ENCODE peak calls at places on chromosomes 2 and 18, in six cellular contexts. One of them, this sample, is unnamed.

GRCh38 chr2:194867328-194867727 is 789.7 kb upstream of the SLC39A10 start:
- DNase-seq in GM23338: peak; percentile 47
- DNase-seq in PC-3: peak; percentile 44
- DNase-seq in CD8-positive, alpha-beta T cell: no peak
- DNase-seq in IMR-90: no peak
- DNase-seq in neural progenitor cell: no peak
- DNase-seq in this sample: no peak

GRCh38 chr18:36519358-36519757 is 221.8 kb downstream of the FHOD3 start:
- DNase-seq in GM23338: no peak
- DNase-seq in PC-3: peak; percentile 7
- DNase-seq in CD8-positive, alpha-beta T cell: no peak
- DNase-seq in IMR-90: peak; percentile 52
- DNase-seq in neural progenitor cell: no peak
- DNase-seq in this sample: no peak

GRCh38 chr2:8612734-8613179 is 69.1 kb upstream of the ID2 start:
- DNase-seq in GM23338: no peak
- DNase-seq in PC-3: no peak
- DNase-seq in CD8-positive, alpha-beta T cell: no peak
- DNase-seq in IMR-90: no peak
- DNase-seq in neural progenitor cell: no peak
- DNase-seq in this sample: no peak

GRCh38 chr2:96408631-96409542 is 73.3 kb downstream of the NCAPH start:
- DNase-seq in GM23338: no peak
- DNase-seq in PC-3: peak; percentile 53
- DNase-seq in CD8-positive, alpha-beta T cell: no peak
- DNase-seq in IMR-90: peak; percentile 38
- DNase-seq in neural progenitor cell: peak; percentile 51
- DNase-seq in this sample: no peak

GRCh38 chr2:44719564-44719963 is 221.9 kb upstream of the SIX3 start:
- DNase-seq in GM23338: no peak
- DNase-seq in PC-3: no peak
- DNase-seq in CD8-positive, alpha-beta T cell: no peak
- DNase-seq in IMR-90: no peak
- DNase-seq in neural progenitor cell: no peak
- DNase-seq in this sample: no peak

GRCh38 chr2:19859565-19859964 is 42.2 kb downstream of the TTC32 start:
- DNase-seq in GM23338: no peak
- DNase-seq in PC-3: no peak
- DNase-seq in CD8-positive, alpha-beta T cell: no peak
- DNase-seq in IMR-90: peak; percentile 93
- DNase-seq in neural progenitor cell: no peak
- DNase-seq in this sample: no peak

GRCh38 chr2:190561091-190561490 is 26.6 kb upstream of the NEMP2 start:
- DNase-seq in GM23338: no peak
- DNase-seq in PC-3: no peak
- DNase-seq in CD8-positive, alpha-beta T cell: no peak
- DNase-seq in IMR-90: no peak
- DNase-seq in neural progenitor cell: no peak
- DNase-seq in this sample: no peak

GRCh38 chr2:137961602-137962001 is 2.7 kb upstream of the HNMT start:
- DNase-seq in GM23338: no peak
- DNase-seq in PC-3: no peak
- DNase-seq in CD8-positive, alpha-beta T cell: no peak
- DNase-seq in IMR-90: no peak
- DNase-seq in neural progenitor cell: no peak
- DNase-seq in this sample: no peak

GRCh38 chr2:186540971-186541370 is 48.9 kb upstream of the ITGAV start:
- DNase-seq in GM23338: no peak
- DNase-seq in PC-3: no peak
- DNase-seq in CD8-positive, alpha-beta T cell: no peak
- DNase-seq in IMR-90: peak; percentile 49
- DNase-seq in neural progenitor cell: peak; percentile 11
- DNase-seq in this sample: no peak

GRCh38 chr2:127968610-127969339 is 59.1 kb downstream of the SAP130 start:
- DNase-seq in GM23338: no peak
- DNase-seq in PC-3: no peak
- DNase-seq in CD8-positive, alpha-beta T cell: no peak
- DNase-seq in IMR-90: no peak
- DNase-seq in neural progenitor cell: no peak
- DNase-seq in this sample: no peak

GRCh38 chr18:59419386-59419785 is 60.3 kb upstream of the LMAN1 start:
- DNase-seq in GM23338: no peak
- DNase-seq in PC-3: no peak
- DNase-seq in CD8-positive, alpha-beta T cell: no peak
- DNase-seq in IMR-90: peak; percentile 71
- DNase-seq in neural progenitor cell: no peak
- DNase-seq in this sample: no peak

GRCh38 chr2:188598551-188598950 is 306.9 kb downstream of the GULP1 start:
- DNase-seq in GM23338: no peak
- DNase-seq in PC-3: no peak
- DNase-seq in CD8-positive, alpha-beta T cell: no peak
- DNase-seq in IMR-90: no peak
- DNase-seq in neural progenitor cell: no peak
- DNase-seq in this sample: no peak

DNA sequence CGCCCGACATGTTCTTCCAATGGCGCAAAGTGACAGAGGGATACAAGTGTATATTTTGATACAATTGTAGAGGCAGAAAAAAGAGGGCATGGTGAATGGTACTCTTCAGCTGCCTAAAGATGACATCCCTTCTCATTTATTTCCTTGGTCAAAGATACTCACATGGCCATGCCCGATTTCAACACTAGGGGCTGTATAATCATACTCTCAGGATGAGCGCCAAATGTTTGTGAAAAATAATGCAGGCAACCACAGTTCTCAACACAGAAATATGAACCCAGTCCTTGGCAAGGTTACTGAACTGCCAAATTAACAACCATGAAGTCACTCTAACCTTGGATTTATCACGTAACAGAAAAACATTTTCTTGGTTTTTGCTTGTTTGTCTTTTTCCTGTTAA is 204.4 kb downstream of the CCDC102B start:
- DNase-seq in GM23338: peak; percentile 64
- DNase-seq in PC-3: no peak
- DNase-seq in CD8-positive, alpha-beta T cell: no peak
- DNase-seq in IMR-90: no peak
- DNase-seq in neural progenitor cell: peak; percentile 18
- DNase-seq in this sample: no peak
- TF ChIP-seq CTCF in GM23338: peak; percentile 58
- TF ChIP-seq CTCF in PC-3: peak; percentile 31
- TF ChIP-seq CTCF in CD8-positive, alpha-beta T cell: no peak
- TF ChIP-seq CTCF in IMR-90: no peak
- TF ChIP-seq CTCF in neural progenitor cell: peak; percentile 46
- TF ChIP-seq CTCF in this sample: no peak

GRCh38 chr2:156435392-156435724 is 821 bp upstream of the GPD2 start:
- DNase-seq in GM23338: no peak
- DNase-seq in PC-3: no peak
- DNase-seq in CD8-positive, alpha-beta T cell: no peak
- DNase-seq in IMR-90: no peak
- DNase-seq in neural progenitor cell: no peak
- DNase-seq in this sample: no peak
- H3K4me1 ChIP-seq in GM23338: peaks cover 21% of the 10 kb centered on the region
- H3K4me1 ChIP-seq in PC-3: peaks cover 54% of the 10 kb centered on the region
- H3K4me1 ChIP-seq in CD8-positive, alpha-beta T cell: peaks cover 21% of the 10 kb centered on the region
- H3K4me1 ChIP-seq in IMR-90: peaks cover 22% of the 10 kb centered on the region
- H3K4me1 ChIP-seq in neural progenitor cell: peaks cover 28% of the 10 kb centered on the region
- H3K4me1 ChIP-seq in this sample: peaks cover 60% of the 10 kb centered on the region

GRCh38 chr2:171146633-171147032 is 14.1 kb downstream of the TLK1 start:
- DNase-seq in GM23338: no peak
- DNase-seq in PC-3: peak; percentile 10
- DNase-seq in CD8-positive, alpha-beta T cell: no peak
- DNase-seq in IMR-90: no peak
- DNase-seq in neural progenitor cell: no peak
- DNase-seq in this sample: no peak
- TF ChIP-seq CTCF in GM23338: no peak
- TF ChIP-seq CTCF in PC-3: no peak
- TF ChIP-seq CTCF in CD8-positive, alpha-beta T cell: no peak
- TF ChIP-seq CTCF in IMR-90: no peak
- TF ChIP-seq CTCF in neural progenitor cell: no peak
- TF ChIP-seq CTCF in this sample: no peak

DNA sequence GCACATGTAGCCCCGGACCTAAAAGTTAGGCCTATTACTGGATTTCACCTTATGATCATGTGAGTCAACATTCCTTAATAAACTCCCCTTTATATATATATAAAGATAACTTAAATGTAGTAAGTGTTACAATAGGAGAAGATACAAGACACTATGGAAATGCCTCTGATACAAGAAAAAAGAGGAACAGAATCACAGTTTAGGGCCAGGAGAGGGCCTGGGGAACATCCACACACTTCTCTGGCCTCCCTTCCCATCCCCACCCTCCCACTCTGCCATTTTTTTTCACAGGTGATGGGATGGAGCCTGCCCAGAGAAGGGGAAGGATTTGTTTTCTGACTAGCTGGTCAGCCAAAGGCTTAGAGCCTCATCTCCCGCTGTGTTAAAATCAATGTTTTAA is 6.4 kb downstream of the CDC42EP3 start:
- DNase-seq in GM23338: no peak
- DNase-seq in PC-3: no peak
- DNase-seq in CD8-positive, alpha-beta T cell: no peak
- DNase-seq in IMR-90: no peak
- DNase-seq in neural progenitor cell: no peak
- DNase-seq in this sample: no peak
- H3K4me1 ChIP-seq in GM23338: peaks cover 60% of the 10 kb centered on the region
- H3K4me1 ChIP-seq in PC-3: peaks cover 14% of the 10 kb centered on the region
- H3K4me1 ChIP-seq in CD8-positive, alpha-beta T cell: peaks cover 67% of the 10 kb centered on the region
- H3K4me1 ChIP-seq in IMR-90: peaks cover 34% of the 10 kb centered on the region
- H3K4me1 ChIP-seq in neural progenitor cell: peaks cover 22% of the 10 kb centered on the region
- H3K4me1 ChIP-seq in this sample: peaks cover 49% of the 10 kb centered on the region

GRCh38 chr18:10015941-10016819 is 102.4 kb downstream of the VAPA start:
- DNase-seq in GM23338: peak; percentile 21
- DNase-seq in PC-3: peak; percentile 63
- DNase-seq in CD8-positive, alpha-beta T cell: no peak
- DNase-seq in IMR-90: peak; percentile 96
- DNase-seq in neural progenitor cell: no peak
- DNase-seq in this sample: no peak
- TF ChIP-seq CTCF in GM23338: peak; percentile 53
- TF ChIP-seq CTCF in PC-3: peak; percentile 44
- TF ChIP-seq CTCF in CD8-positive, alpha-beta T cell: no peak
- TF ChIP-seq CTCF in IMR-90: peak; percentile 64
- TF ChIP-seq CTCF in neural progenitor cell: no peak
- TF ChIP-seq CTCF in this sample: peak; percentile 26

DNA sequence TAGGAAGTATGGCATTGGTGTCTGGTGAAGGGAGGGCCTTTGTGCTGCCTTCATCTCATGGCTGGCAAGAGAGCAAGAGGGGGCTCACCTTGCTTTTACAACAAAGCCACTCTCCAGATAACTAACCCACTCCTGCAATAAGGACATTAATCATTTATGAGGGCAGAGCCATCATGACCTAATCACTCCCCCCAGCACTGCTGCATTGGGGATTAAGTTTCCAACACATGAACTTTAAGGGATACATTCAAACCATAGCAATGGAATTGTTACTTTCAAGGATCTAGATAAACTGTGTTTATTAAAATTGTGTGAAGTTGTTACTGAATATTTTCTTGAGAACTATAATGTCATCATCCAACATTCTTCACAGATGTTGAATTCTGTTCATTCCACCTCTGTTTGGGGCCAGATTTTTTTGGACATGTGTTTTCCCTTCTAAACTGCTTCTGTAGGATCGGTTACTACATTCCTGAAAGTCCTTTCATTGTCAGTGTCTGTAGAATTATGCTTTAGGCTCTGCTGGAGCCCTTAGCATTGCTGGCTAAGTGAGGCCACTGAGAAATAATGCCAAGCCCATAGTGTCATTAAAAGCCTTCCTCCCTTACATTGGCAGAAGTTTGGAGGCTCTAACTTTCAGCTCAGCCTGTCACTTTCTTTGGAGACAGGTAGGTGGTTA is 50.4 kb downstream of the SPATS2L start:
- DNase-seq in GM23338: peak; percentile 55
- DNase-seq in PC-3: no peak
- DNase-seq in CD8-positive, alpha-beta T cell: no peak
- DNase-seq in IMR-90: peak; percentile 78
- DNase-seq in neural progenitor cell: peak; percentile 47
- DNase-seq in this sample: no peak
- H3K4me1 ChIP-seq in GM23338: peaks cover 85% of the 10 kb centered on the region
- H3K4me1 ChIP-seq in PC-3: peaks cover 12% of the 10 kb centered on the region
- H3K4me1 ChIP-seq in CD8-positive, alpha-beta T cell: no peaks in the 10 kb centered on the region
- H3K4me1 ChIP-seq in IMR-90: peaks cover 23% of the 10 kb centered on the region
- H3K4me1 ChIP-seq in neural progenitor cell: peaks cover 45% of the 10 kb centered on the region
- H3K4me1 ChIP-seq in this sample: peaks cover 13% of the 10 kb centered on the region

GRCh38 chr2:107669335-107669734 is 157.4 kb upstream of the RGPD4 start:
- DNase-seq in GM23338: peak; percentile 15
- DNase-seq in PC-3: peak; percentile 27
- DNase-seq in CD8-positive, alpha-beta T cell: no peak
- DNase-seq in IMR-90: no peak
- DNase-seq in neural progenitor cell: peak; percentile 24
- DNase-seq in this sample: no peak
- TF ChIP-seq CTCF in GM23338: peak; percentile 39
- TF ChIP-seq CTCF in PC-3: peak; percentile 45
- TF ChIP-seq CTCF in CD8-positive, alpha-beta T cell: no peak
- TF ChIP-seq CTCF in IMR-90: peak; percentile 27
- TF ChIP-seq CTCF in neural progenitor cell: peak; percentile 42
- TF ChIP-seq CTCF in this sample: no peak

GRCh38 chr2:174121178-174121577 is 127.2 kb downstream of the OLA1 start:
- DNase-seq in GM23338: no peak
- DNase-seq in PC-3: peak; percentile 86
- DNase-seq in CD8-positive, alpha-beta T cell: no peak
- DNase-seq in IMR-90: no peak
- DNase-seq in neural progenitor cell: no peak
- DNase-seq in this sample: no peak
- H3K4me1 ChIP-seq in GM23338: peaks cover 93% of the 10 kb centered on the region
- H3K4me1 ChIP-seq in PC-3: peaks cover 67% of the 10 kb centered on the region
- H3K4me1 ChIP-seq in CD8-positive, alpha-beta T cell: no peaks in the 10 kb centered on the region
- H3K4me1 ChIP-seq in IMR-90: peaks cover 7% of the 10 kb centered on the region
- H3K4me1 ChIP-seq in neural progenitor cell: peaks cover 55% of the 10 kb centered on the region
- H3K4me1 ChIP-seq in this sample: no peaks in the 10 kb centered on the region

GRCh38 chr18:63848159-63848558 is 39.3 kb upstream of the SERPINB2 start:
- DNase-seq in GM23338: peak; percentile 77
- DNase-seq in PC-3: peak; percentile 84
- DNase-seq in CD8-positive, alpha-beta T cell: no peak
- DNase-seq in IMR-90: peak; percentile 75
- DNase-seq in neural progenitor cell: peak; percentile 66
- DNase-seq in this sample: no peak

GRCh38 chr18:63850636-63851035 is 36.9 kb upstream of the SERPINB2 start:
- DNase-seq in GM23338: no peak
- DNase-seq in PC-3: no peak
- DNase-seq in CD8-positive, alpha-beta T cell: no peak
- DNase-seq in IMR-90: no peak
- DNase-seq in neural progenitor cell: no peak
- DNase-seq in this sample: no peak

GRCh38 chr18:63844254-63844653 is 43.3 kb upstream of the SERPINB2 start:
- DNase-seq in GM23338: peak; percentile 61
- DNase-seq in PC-3: peak; percentile 84
- DNase-seq in CD8-positive, alpha-beta T cell: no peak
- DNase-seq in IMR-90: peak; percentile 67
- DNase-seq in neural progenitor cell: peak; percentile 44
- DNase-seq in this sample: no peak

DNA sequence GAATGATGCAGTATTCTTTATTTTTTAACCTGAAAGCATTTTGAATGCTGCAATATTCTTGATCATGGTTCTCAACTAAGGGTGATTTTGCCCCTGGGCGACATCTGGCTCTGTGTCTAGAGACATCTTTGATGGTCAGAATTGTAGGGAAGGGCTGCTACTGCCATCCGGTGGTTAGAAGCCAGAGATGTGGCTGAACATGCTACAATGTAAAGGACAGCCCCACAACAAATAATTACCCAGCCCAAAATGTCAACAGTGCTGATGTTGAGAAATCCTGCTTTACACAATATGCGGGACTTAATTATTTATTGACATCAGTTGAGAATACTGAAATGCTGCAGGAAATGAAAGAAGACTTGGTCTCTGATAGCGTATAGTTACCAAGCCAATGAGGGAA is 37.5 kb upstream of the SERPINB2 start:
- DNase-seq in GM23338: peak; percentile 76
- DNase-seq in PC-3: peak; percentile 79
- DNase-seq in CD8-positive, alpha-beta T cell: no peak
- DNase-seq in IMR-90: peak; percentile 31
- DNase-seq in neural progenitor cell: peak; percentile 60
- DNase-seq in this sample: no peak
- TF ChIP-seq CTCF in GM23338: peak; percentile 78
- TF ChIP-seq CTCF in PC-3: peak; percentile 84
- TF ChIP-seq CTCF in CD8-positive, alpha-beta T cell: no peak
- TF ChIP-seq CTCF in IMR-90: peak; percentile 53
- TF ChIP-seq CTCF in neural progenitor cell: peak; percentile 65
- TF ChIP-seq CTCF in this sample: peak; percentile 59

This sample was measured in esophagus squamous epithelium.